ENCODE peak calls at places on chromosomes 6 and 20, in ten cellular contexts. I is IMR-90, V is GM12891, Z is Peyer's patch, B is tibial nerve, Y is sigmoid colon, M is stomach, T is suprapubic skin, N is prostate gland, L is heart left ventricle. A is an unnamed sample.

GRCh38 chr6:127737009-127737486 is 160.1 kb downstream of the C6orf58 start:
- DNase-seq in V (peak; percentile 13), Z (no peak), Y (no peak), M (peak; percentile 45), T (no peak), L (peak; percentile 35), N (peak; percentile 58), I (peak; percentile 73), B (no peak), A (peak; percentile 46)

GRCh38 chr6:18031680-18032256 is 44.3 kb upstream of the KIF13A start:
- DNase-seq in Y (no peak), I (no peak), L (no peak), V (no peak), Z (no peak), T (no peak), N (no peak), B (no peak), M (no peak), A (no peak)

GRCh38 chr6:136956590-136957573 is 34.8 kb downstream of the SLC35D3 start:
- DNase-seq in T (no peak), L (no peak), Y (no peak), N (no peak), V (no peak), M (no peak), B (no peak), I (no peak), Z (no peak), A (no peak)

GRCh38 chr6:152309648-152310047 is 327.5 kb downstream of the SYNE1 start:
- DNase-seq in N (no peak), V (no peak), I (no peak), T (no peak), Z (no peak), Y (no peak), M (peak; percentile 42), L (no peak), B (no peak), A (no peak)

GRCh38 chr20:58832442-58832841 is 18.3 kb downstream of the GNAS-AS1 start:
- DNase-seq in B (no peak), Y (no peak), M (no peak), L (no peak), V (no peak), I (no peak), N (no peak), Z (no peak), T (no peak), A (no peak)

GRCh38 chr20:37526238-37526838 is 1.3 kb downstream of the BLCAP start:
- DNase-seq in B (no peak), Z (no peak), I (peak; percentile 52), M (no peak), N (peak; percentile 80), V (no peak), L (peak; percentile 44), T (no peak), Y (no peak), A (peak; percentile 43)

GRCh38 chr6:89471287-89471867 is 38.4 kb downstream of the ANKRD6 start:
- DNase-seq in T (no peak), N (no peak), I (no peak), Y (no peak), V (no peak), Z (no peak), L (no peak), M (no peak), B (no peak), A (no peak)

GRCh38 chr20:23340524-23340923 is 10.1 kb upstream of the NXT1 start:
- DNase-seq in Z (no peak), I (peak; percentile 69), L (peak; percentile 60), N (peak; percentile 66), B (peak; percentile 68), Y (peak; percentile 79), V (peak; percentile 44), T (no peak), M (peak; percentile 67), A (peak; percentile 59)

DNA sequence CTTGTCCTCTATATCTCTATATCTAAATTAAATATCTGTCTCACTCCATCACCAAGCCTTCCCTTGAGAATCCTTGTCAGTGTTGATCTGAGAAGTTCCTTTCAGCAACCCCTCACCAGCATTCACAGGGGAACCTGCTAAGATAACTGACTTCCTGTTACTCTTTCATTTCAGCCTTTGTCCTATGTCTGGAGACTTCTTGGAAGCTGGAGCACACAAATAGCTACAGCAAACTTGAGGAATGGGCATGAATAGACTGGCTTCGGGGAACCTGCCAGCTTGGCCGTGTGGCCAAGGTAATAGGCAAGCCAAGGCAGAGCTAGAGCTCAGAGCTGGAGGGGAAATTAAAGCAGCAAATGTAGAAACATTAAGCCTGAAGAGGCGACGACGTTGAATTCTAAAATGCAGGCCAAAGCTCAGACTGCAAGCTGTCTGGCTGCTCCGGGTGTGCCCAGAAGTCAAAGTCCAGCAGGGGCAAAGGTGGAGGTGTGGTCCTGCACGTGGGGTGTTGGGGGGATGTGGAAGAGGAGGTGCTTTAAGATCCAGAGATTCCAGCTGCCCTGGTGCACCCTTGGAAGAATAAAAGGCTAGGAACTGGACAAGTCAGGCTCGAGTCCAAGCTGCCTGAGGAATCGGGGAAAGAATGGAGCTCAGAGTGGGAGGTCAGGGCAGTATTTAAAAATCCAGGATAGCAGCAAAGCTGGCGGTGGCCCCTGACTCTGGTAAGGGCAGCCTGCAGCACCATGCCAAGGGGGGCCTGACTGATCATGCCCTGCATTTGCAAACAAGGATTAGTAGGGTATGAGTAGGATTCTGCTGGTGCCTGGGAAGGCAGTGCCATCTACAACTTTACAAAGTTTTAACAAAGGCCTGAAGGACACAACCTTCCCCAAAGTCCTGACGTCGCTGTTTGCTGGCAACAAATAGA is 185.0 kb upstream of the SGK1 start:
- DNase-seq in B (no peak), T (no peak), V (no peak), I (no peak), M (peak; percentile 61), Z (peak; percentile 94), Y (no peak), L (no peak), N (peak; percentile 79), A (no peak)
- TF ChIP-seq POLR2A in B (no peak), T (no peak), V (no peak), I (no peak), M (no peak), Z (peak; percentile 13), Y (no peak), L (no peak), N (no peak), A (no peak)

GRCh38 chr20:46156065-46156464 is 38.0 kb downstream of the CD40 start:
- DNase-seq in I (no peak), T (no peak), V (no peak), B (no peak), M (no peak), Z (no peak), L (no peak), Y (no peak), N (no peak), A (no peak)

GRCh38 chr20:46158476-46158987 is 40.4 kb downstream of the CD40 start:
- DNase-seq in M (no peak), Y (no peak), V (no peak), N (no peak), T (no peak), Z (no peak), B (no peak), L (no peak), I (no peak), A (no peak)

GRCh38 chr20:46159101-46159897 is 41.2 kb downstream of the CD40 start:
- DNase-seq in B (no peak), V (no peak), L (no peak), I (no peak), T (no peak), Z (no peak), Y (no peak), M (no peak), N (no peak), A (no peak)

GRCh38 chr20:46157625-46158024 is 39.5 kb downstream of the CD40 start:
- DNase-seq in L (no peak), N (no peak), T (no peak), B (no peak), I (no peak), Z (no peak), M (no peak), Y (no peak), V (no peak), A (no peak)

DNA sequence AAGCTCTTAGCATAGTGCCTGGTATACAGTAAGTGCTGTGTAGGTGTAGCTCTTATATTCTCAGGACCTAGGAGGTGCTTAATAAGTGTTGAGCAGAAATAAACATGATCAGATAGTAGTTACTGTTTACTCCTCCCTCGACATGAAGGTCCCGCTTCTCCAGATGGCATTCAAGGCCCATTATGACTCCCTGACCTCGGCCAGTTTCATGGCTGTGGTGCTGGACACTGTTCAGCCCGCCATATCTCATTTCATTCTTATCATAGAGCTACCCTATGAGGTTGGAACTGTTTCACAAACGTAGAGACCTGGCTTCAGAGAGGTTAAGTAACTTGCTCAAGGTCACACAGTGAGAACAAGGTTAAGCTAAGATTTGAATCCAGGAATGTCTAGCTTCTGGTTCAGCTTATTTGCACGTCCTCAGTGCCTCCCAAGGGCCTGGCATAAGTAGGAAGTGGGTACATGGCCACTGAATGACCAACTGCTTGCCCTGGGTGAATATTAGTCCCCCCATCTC is 39.0 kb downstream of the CD40 start:
- DNase-seq in Z (no peak), Y (no peak), T (no peak), I (no peak), V (no peak), N (no peak), M (no peak), B (no peak), L (no peak), A (no peak)
- TF ChIP-seq POLR2A in Z (no peak), Y (no peak), T (no peak), I (no peak), V (no peak), N (no peak), M (no peak), B (no peak), L (no peak), A (no peak)

GRCh38 chr6:3259491-3259958 is 778 bp downstream of the PSMG4 start:
- DNase-seq in L (no peak), Y (no peak), B (no peak), Z (peak; percentile 56), M (peak; percentile 54), N (no peak), I (peak; percentile 41), V (no peak), T (no peak), A (peak; percentile 49)

GRCh38 chr6:3260772-3261517 is 2.2 kb downstream of the PSMG4 start:
- DNase-seq in M (no peak), T (no peak), B (no peak), Y (no peak), V (no peak), I (no peak), L (no peak), Z (no peak), N (no peak), A (peak; percentile 88)

GRCh38 chr6:3258201-3258600 is 546 bp upstream of the PSMG4 start:
- DNase-seq in Z (no peak), N (no peak), T (no peak), Y (no peak), B (no peak), M (no peak), L (no peak), V (no peak), I (no peak), A (no peak)

GRCh38 chr6:3260296-3260695 is 1.5 kb downstream of the PSMG4 start:
- DNase-seq in N (no peak), V (no peak), Y (no peak), M (no peak), T (no peak), Z (no peak), I (no peak), L (no peak), B (no peak), A (peak; percentile 31)

GRCh38 chr6:3258720-3259490 is at the start of gene PSMG4:
- DNase-seq in L (peak; percentile 96), Y (peak; percentile 97), M (peak; percentile 96), B (peak; percentile 89), Z (peak; percentile 99), T (peak; percentile 97), N (peak; percentile 93), V (peak; percentile 93), I (peak; percentile 82), A (peak; percentile 93)
- TF ChIP-seq POLR2A in L (peak; percentile 60), Y (peak; percentile 25), M (no peak), B (no peak), Z (peak; percentile 56), T (no peak), N (peak; percentile 43), V (peak; percentile 52), I (peak; percentile 61), A (no peak)

GRCh38 chr6:144063744-144064401 is 31.5 kb downstream of the SF3B5 start:
- DNase-seq in B (peak; percentile 56), T (peak; percentile 93), L (peak; percentile 84), Y (peak; percentile 82), Z (peak; percentile 96), N (peak; percentile 85), I (no peak), M (peak; percentile 93), V (peak; percentile 83), A (peak; percentile 88)

GRCh38 chr6:144064831-144065668 is 30.3 kb downstream of the SF3B5 start:
- DNase-seq in T (no peak), M (no peak), N (peak; percentile 11), Y (no peak), I (no peak), L (no peak), Z (peak; percentile 70), V (no peak), B (no peak), A (no peak)

GRCh38 chr6:144064402-144064830 is 31.0 kb downstream of the SF3B5 start:
- DNase-seq in Y (peak; percentile 70), Z (peak; percentile 73), V (no peak), M (peak; percentile 34), L (peak; percentile 19), I (no peak), B (peak; percentile 17), N (peak; percentile 12), T (no peak), A (no peak)

GRCh38 chr6:144066255-144066654 is 29.1 kb downstream of the SF3B5 start:
- DNase-seq in Z (no peak), M (no peak), V (no peak), N (no peak), T (no peak), L (no peak), I (no peak), B (no peak), Y (no peak), A (no peak)

GRCh38 chr6:144066745-144067484 is 28.5 kb downstream of the SF3B5 start:
- DNase-seq in V (peak; percentile 44), Z (no peak), M (no peak), N (no peak), Y (no peak), L (no peak), I (no peak), T (no peak), B (no peak), A (no peak)
- TF ChIP-seq POLR2A in V (peak; percentile 41), Z (no peak), M (no peak), N (no peak), Y (no peak), L (no peak), I (no peak), T (no peak), B (no peak), A (no peak)

A was measured in thyroid gland.